ENCODE peak calls at places on chromosomes 3 and 15, in seven cellular contexts. T is breast epithelium, C is A549, K is K562, W is right lobe of liver, U is H1, A is HCT116. B is an unnamed sample.

GRCh38 chr3:96370637-96371036 is 443.8 kb upstream of the EPHA6 start:
- DNase-seq in T (no peak), C (no peak), K (no peak), W (no peak), U (no peak), A (no peak), B (no peak)

GRCh38 chr3:121477589-121477988 is 68.2 kb downstream of the POLQ start:
- DNase-seq in T (no peak), C (no peak), K (no peak), W (no peak), U (no peak), A (no peak), B (no peak)

GRCh38 chr15:72785452-72786243 is 2.1 kb upstream of the ADPGK start:
- DNase-seq in T (no peak), C (no peak), K (no peak), W (no peak), U (no peak), A (no peak), B (no peak)

GRCh38 chr3:46124216-46125143 is 83.6 kb downstream of the CCR1 start:
- DNase-seq in T (no peak), C (no peak), K (no peak), W (no peak), U (no peak), A (no peak), B (no peak)

GRCh38 chr3:186315581-186316354 is 46.3 kb downstream of the DGKG start:
- DNase-seq in T (no peak), C (no peak), K (no peak), W (no peak), U (no peak), A (no peak), B (peak)

GRCh38 chr3:168914662-168915061 is 748.9 kb downstream of the MECOM start:
- DNase-seq in T (no peak), C (no peak), K (no peak), W (no peak), U (no peak), A (no peak), B (no peak)

GRCh38 chr15:58190419-58190818 is 52.2 kb downstream of the AQP9 start:
- DNase-seq in T (no peak), C (no peak), K (no peak), W (no peak), U (no peak), A (peak), B (no peak)

GRCh38 chr15:65189102-65189740 is 4.1 kb upstream of the CLPX start:
- DNase-seq in T (no peak), C (peak), K (peak), W (no peak), U (peak), A (peak), B (no peak)

GRCh38 chr3:88626426-88627120 is 476.8 kb downstream of the C3orf38 start:
- DNase-seq in T (no peak), C (no peak), K (no peak), W (no peak), U (no peak), A (no peak), B (no peak)

GRCh38 chr15:38696120-38696727 is 131.6 kb upstream of the RASGRP1 start:
- DNase-seq in T (no peak), C (no peak), K (peak), W (no peak), U (no peak), A (no peak), B (peak)

GRCh38 chr3:132550579-132551305 is 46.3 kb upstream of the ACKR4 start:
- DNase-seq in T (no peak), C (no peak), K (peak), W (no peak), U (no peak), A (no peak), B (no peak)

GRCh38 chr3:33943277-33943676 is 144.8 kb downstream of the PDCD6IP start:
- DNase-seq in T (no peak), C (no peak), K (no peak), W (no peak), U (no peak), A (no peak), B (no peak)

GRCh38 chr3:13207975-13208705 is 134.9 kb upstream of the IQSEC1 start:
- DNase-seq in T (no peak), C (no peak), K (no peak), W (no peak), U (no peak), A (no peak), B (no peak)

GRCh38 chr3:30226606-30227151 is 379.7 kb upstream of the TGFBR2 start:
- DNase-seq in T (no peak), C (no peak), K (no peak), W (no peak), U (no peak), A (no peak), B (no peak)

GRCh38 chr3:156705761-156706631 is 31.6 kb downstream of the TIPARP start:
- DNase-seq in T (no peak), C (no peak), K (no peak), W (no peak), U (no peak), A (no peak), B (no peak)

GRCh38 chr3:158644345-158644908 is at the start of gene GFM1:
- DNase-seq in T (peak), C (peak), K (peak), W (peak), U (peak), A (peak), B (peak)
- TF ChIP-seq POLR2A in T (no peak), C (peak), K (peak), W (peak), U (peak), A (no peak), B (peak)

DNA sequence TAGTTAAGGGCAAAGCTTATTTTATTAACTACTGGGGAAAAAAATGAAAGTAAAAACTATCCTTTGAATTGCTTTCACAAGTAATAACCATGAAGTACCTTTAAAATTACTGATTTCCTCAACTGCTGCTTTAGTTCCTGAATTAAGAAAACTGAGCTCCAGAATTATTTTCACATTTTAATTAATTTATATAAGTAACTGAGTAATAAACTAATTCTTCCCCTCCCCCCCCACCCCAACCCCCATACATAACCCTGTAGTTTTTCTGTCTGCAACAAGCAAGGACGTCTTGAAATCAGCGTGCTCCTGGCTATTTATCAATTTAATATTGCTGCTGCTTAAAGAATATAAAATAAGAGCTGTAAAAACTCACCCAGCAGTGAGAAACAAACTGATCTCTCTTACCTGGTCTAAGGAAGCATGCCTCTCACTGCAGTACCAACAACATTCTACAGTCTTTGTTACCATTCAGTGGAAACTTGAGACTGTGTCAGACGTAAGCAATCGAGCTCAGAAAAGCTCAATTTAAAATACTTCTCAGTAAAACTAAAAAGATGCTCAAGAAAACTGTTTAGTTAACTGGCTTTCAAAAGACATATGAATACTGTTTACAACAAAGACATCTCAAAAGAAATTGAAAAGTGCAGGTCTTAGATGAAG is 121.0 kb downstream of the TFDP2 start:
- DNase-seq in T (no peak), C (no peak), K (peak), W (no peak), U (no peak), A (peak), B (peak)
- TF ChIP-seq POLR2A in T (no peak), C (no peak), K (peak), W (no peak), U (peak), A (no peak), B (no peak)

DNA sequence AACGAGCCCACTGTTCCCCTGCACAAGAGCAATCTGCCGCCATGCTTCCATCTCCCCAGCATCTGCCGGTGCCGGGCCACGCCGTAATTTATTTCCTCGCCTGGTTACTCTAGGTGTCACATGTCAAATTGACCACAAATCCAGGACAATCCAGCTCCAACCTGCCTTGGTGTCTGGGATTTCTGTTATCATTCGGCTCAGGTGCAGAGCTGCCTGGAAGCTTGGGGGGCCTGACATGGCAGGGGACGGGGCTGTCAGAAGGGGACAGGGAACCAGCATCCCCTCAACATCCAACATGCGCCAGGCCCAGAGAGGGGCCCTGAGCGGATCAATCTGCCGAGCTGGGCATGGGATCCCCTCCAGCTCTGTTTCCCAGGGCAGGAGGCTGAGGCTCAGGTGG is 47.9 kb downstream of the HMCES start:
- DNase-seq in T (no peak), C (no peak), K (no peak), W (no peak), U (no peak), A (no peak), B (no peak)
- TF ChIP-seq POLR2A in T (no peak), C (no peak), K (no peak), W (no peak), U (no peak), A (no peak), B (no peak)

GRCh38 chr3:10142707-10143560 is 1.4 kb downstream of the VHL start:
- DNase-seq in T (no peak), C (peak), K (peak), W (no peak), U (no peak), A (no peak), B (no peak)
- TF ChIP-seq POLR2A in T (no peak), C (no peak), K (no peak), W (no peak), U (no peak), A (no peak), B (no peak)

DNA sequence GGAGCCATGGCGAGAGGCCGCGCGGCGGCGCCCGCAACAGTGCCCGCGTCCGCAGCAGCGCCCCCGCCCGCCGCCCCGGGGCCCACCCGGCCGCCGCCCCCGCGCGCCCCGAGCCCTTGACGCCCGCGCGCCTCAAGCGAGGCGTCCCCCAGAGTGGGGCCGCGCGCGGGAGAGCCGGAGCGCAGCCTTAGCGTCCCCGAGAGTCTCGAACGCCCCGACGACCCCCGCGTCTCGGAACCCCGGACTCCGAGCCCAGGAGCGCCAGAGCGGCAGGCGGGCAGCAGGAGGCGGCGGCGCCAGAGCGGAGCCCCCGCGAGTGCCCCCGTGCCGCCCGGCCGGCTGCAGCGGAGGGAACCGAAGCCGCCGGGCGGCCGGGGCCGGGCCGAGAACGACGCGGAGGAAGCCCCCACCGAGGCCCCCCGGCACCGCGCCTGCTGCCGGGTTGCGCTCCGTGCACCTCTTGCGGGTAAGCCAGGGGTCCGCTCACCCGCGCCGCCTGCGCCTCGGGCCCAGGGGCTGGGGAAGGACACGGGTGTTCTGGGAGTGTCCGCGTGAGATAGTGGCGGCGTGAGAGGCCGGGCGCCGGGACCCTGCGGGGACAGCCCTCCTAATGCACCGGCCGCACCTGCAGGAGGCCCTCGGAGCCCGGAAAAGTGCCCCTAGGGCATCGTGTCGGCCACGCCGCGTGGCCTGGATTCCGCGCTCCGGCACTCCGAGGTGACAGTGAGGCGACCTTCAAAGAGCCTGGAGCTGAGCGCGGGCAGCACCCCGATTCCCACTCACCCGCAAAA is 51.9 kb upstream of the ULK4 start:
- DNase-seq in T (no peak), C (no peak), K (peak), W (peak), U (no peak), A (no peak), B (no peak)
- TF ChIP-seq POLR2A in T (no peak), C (no peak), K (peak), W (peak), U (peak), A (peak), B (peak)

GRCh38 chr3:195906865-195907729 is 1.3 kb downstream of the TNK2 start:
- DNase-seq in T (no peak), C (no peak), K (no peak), W (peak), U (no peak), A (no peak), B (no peak)
- TF ChIP-seq POLR2A in T (no peak), C (no peak), K (no peak), W (peak), U (no peak), A (no peak), B (no peak)

GRCh38 chr15:52855157-52855556 is 65.0 kb upstream of the ONECUT1 start:
- DNase-seq in T (no peak), C (no peak), K (no peak), W (no peak), U (no peak), A (no peak), B (no peak)

GRCh38 chr15:52857471-52857870 is 67.3 kb upstream of the ONECUT1 start:
- DNase-seq in T (no peak), C (no peak), K (no peak), W (no peak), U (no peak), A (no peak), B (no peak)

GRCh38 chr15:52856286-52856685 is 66.2 kb upstream of the ONECUT1 start:
- DNase-seq in T (no peak), C (no peak), K (no peak), W (no peak), U (no peak), A (no peak), B (no peak)

GRCh38 chr15:52858388-52859176 is 68.4 kb upstream of the ONECUT1 start:
- DNase-seq in T (no peak), C (no peak), K (no peak), W (no peak), U (no peak), A (no peak), B (no peak)

DNA sequence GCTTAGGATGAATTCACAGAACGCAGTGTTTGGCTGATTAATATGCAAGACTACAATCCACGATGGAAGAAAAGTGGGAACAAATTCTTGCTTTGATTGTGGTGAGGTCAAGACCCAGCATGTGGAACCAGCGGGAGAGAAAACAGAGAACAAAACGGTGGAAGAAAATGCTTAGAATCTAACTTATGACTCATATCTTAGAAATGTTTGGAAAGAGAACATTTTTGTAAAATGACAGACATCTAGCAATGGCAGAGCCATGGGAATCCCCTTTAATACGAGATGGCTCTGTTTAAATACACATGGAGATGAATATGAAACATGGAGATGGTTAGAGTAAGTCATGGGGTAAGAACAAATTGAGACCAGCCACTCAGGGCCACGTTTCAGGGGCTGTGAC is 67.8 kb upstream of the ONECUT1 start:
- DNase-seq in T (no peak), C (no peak), K (no peak), W (no peak), U (no peak), A (no peak), B (no peak)
- TF ChIP-seq POLR2A in T (no peak), C (no peak), K (no peak), W (no peak), U (no peak), A (no peak), B (no peak)

DNA sequence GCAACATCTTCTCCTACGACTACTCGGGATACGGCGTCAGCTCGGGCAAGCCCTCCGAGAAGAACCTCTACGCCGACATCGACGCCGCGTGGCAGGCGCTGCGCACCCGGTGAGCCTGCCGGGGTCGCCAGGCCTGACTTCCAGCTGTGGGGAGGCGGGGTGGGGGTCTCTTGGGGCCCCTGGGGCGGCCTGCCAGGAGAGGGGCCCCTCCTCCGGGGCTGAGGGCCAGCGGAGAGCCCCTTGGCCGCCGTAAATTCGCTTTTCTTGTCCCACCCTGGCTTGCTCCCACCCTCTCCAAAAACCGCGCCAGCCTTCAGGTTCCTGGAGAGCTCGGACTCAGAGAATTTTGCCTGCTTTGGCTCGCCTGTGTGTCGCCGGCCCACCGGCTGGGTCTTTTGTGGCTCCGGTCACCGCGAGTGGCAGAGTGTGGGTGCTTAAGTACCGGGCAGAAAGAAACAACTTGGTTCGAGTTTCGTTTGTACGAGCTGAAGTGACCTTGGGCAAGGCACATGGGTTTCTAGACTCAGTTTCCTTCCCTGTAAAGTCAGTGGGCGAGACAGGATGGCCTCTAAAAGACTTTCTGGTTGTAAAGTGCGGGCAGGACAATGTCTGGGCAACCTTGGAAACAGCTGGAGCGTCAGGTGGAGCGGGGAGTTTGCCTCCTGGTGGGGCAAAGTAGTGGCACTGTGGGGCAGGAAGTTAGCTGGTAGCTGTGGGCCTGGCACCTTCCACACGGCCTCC is 971 bp downstream of the ABHD17C start:
- DNase-seq in T (no peak), C (peak), K (no peak), W (no peak), U (no peak), A (no peak), B (no peak)
- TF ChIP-seq POLR2A in T (no peak), C (no peak), K (no peak), W (no peak), U (no peak), A (no peak), B (no peak)